ENCODE peak calls at places on chromosomes 2 and 18, in seven cellular contexts. E, N, W, H, Z, J and O are unnamed samples.

GRCh38 chr2:46171996-46172546 is 125.1 kb upstream of the EPAS1 start:
- DNase-seq in E (no peak), N (no peak), W (no peak), H (peak; percentile 71), Z (no peak), J (no peak), O (peak; percentile 43)

GRCh38 chr2:175966839-175967238 is 35.2 kb downstream of the LNPK start:
- DNase-seq in E (no peak), N (no peak), W (no peak), H (no peak), Z (no peak), J (no peak), O (no peak)

GRCh38 chr2:119223521-119224390 is at the start of gene STEAP3:
- DNase-seq in E (no peak), N (peak; percentile 56), W (peak; percentile 74), H (peak; percentile 77), Z (peak; percentile 83), J (no peak), O (peak; percentile 64)

GRCh38 chr2:98441706-98442450 is 2.8 kb upstream of the INPP4A start:
- DNase-seq in E (no peak), N (no peak), W (no peak), H (no peak), Z (no peak), J (no peak), O (no peak)

GRCh38 chr18:58911766-58912165 is 47.1 kb downstream of the ZNF532 start:
- DNase-seq in E (no peak), N (no peak), W (no peak), H (peak; percentile 16), Z (peak; percentile 13), J (no peak), O (no peak)

GRCh38 chr2:47016172-47016913 is 100.7 kb upstream of the MCFD2 start:
- DNase-seq in E (no peak), N (peak; percentile 73), W (no peak), H (peak; percentile 95), Z (no peak), J (peak; percentile 36), O (peak; percentile 90)

GRCh38 chr18:3104190-3105054 is 91.5 kb upstream of the LPIN2 start:
- DNase-seq in E (no peak), N (no peak), W (no peak), H (peak; percentile 56), Z (no peak), J (no peak), O (no peak)

GRCh38 chr18:13442451-13442850 is 223.9 kb downstream of the LDLRAD4 start:
- DNase-seq in E (no peak), N (no peak), W (no peak), H (no peak), Z (no peak), J (no peak), O (no peak)

GRCh38 chr2:26630669-26631360 is 10.4 kb downstream of the CIB4 start:
- DNase-seq in E (no peak), N (no peak), W (no peak), H (peak; percentile 87), Z (no peak), J (no peak), O (no peak)

GRCh38 chr2:67974564-67975430 is 88.0 kb downstream of the C1D start:
- DNase-seq in E (no peak), N (peak; percentile 88), W (no peak), H (peak; percentile 28), Z (no peak), J (peak; percentile 64), O (peak; percentile 55)

GRCh38 chr2:203740741-203741363 is 34.4 kb downstream of the CD28 start:
- DNase-seq in E (peak; percentile 43), N (no peak), W (no peak), H (peak; percentile 71), Z (no peak), J (no peak), O (no peak)

GRCh38 chr2:168758970-168759820 is 43.2 kb upstream of the NOSTRIN start:
- DNase-seq in E (no peak), N (peak; percentile 62), W (no peak), H (peak; percentile 48), Z (peak; percentile 58), J (no peak), O (peak; percentile 47)

GRCh38 chr18:7084766-7085080 is 32.9 kb downstream of the LAMA1 start:
- DNase-seq in E (no peak), N (no peak), W (no peak), H (peak; percentile 54), Z (no peak), J (no peak), O (no peak)